ENCODE peak calls at places on chromosome X, in nine cellular contexts. W is Karpas-422; S is posterior cingulate gyrus; R is GM12865; Q is activated effector memory CD4-positive, alpha-beta T cell treated with anti-CD3 and anti-CD28 coated beads, Interleukin-2, amount 50 U/mL, for 16 hours; V is central memory CD4-positive, alpha-beta T cell; A is activated T-helper 1 cell treated with Interleukin-2 at 50 U/mL for 16 hours; U is kidney epithelial cell; N is C1 segment of cervical spinal cord. J is an unnamed sample.

GRCh38 chrX:49230500-49231232 is 2.5 kb downstream of the CACNA1F start:
- DNase-seq in W (peak; percentile 74), S (no peak), R (peak; percentile 72), Q (peak; percentile 82), V (peak; percentile 37), A (peak; percentile 16), U (no peak), N (no peak), J (peak; percentile 36)

GRCh38 chrX:78687586-78687985 is 28.5 kb upstream of the RTL3 start:
- DNase-seq in W (no peak), S (no peak), R (peak; percentile 71), Q (no peak), V (no peak), A (no peak), U (no peak), N (no peak), J (no peak)

GRCh38 chrX:12956704-12957541 is 18.0 kb upstream of the TMSB4X start:
- DNase-seq in W (peak; percentile 94), S (no peak), R (peak; percentile 92), Q (peak; percentile 82), V (peak; percentile 86), A (no peak), U (no peak), N (no peak), J (peak; percentile 72)

GRCh38 chrX:38898261-38898660 is 97.0 kb downstream of the MID1IP1 start:
- DNase-seq in W (no peak), S (no peak), R (no peak), Q (no peak), V (no peak), A (no peak), U (no peak), N (no peak), J (no peak)

GRCh38 chrX:10217218-10217617 is 60.4 kb downstream of the CLCN4 start:
- DNase-seq in W (no peak), S (no peak), R (no peak), Q (no peak), V (no peak), A (no peak), U (no peak), N (no peak), J (no peak)

GRCh38 chrX:17291998-17292658 is 82.9 kb upstream of the NHS start:
- DNase-seq in W (no peak), S (no peak), R (no peak), Q (no peak), V (no peak), A (no peak), U (no peak), N (no peak), J (no peak)

GRCh38 chrX:45669715-45670360 is 469.2 kb upstream of the DIPK2B start:
- DNase-seq in W (no peak), S (no peak), R (no peak), Q (no peak), V (no peak), A (no peak), U (no peak), N (no peak), J (no peak)

GRCh38 chrX:63657821-63658220 is 127.2 kb downstream of the ARHGEF9 start:
- DNase-seq in W (no peak), S (no peak), R (no peak), Q (no peak), V (no peak), A (no peak), U (no peak), N (no peak), J (no peak)

GRCh38 chrX:84907324-84907946 is 96.2 kb upstream of the APOOL start:
- DNase-seq in W (no peak), S (no peak), R (no peak), Q (no peak), V (no peak), A (no peak), U (no peak), N (no peak), J (no peak)

GRCh38 chrX:31223817-31224216 is 152.0 kb upstream of the FTHL17 start:
- DNase-seq in W (no peak), S (no peak), R (peak; percentile 54), Q (no peak), V (no peak), A (no peak), U (peak; percentile 21), N (no peak), J (no peak)

GRCh38 chrX:151999813-152000212 is 25.3 kb upstream of the GABRE start:
- DNase-seq in W (no peak), S (no peak), R (no peak), Q (no peak), V (no peak), A (no peak), U (no peak), N (no peak), J (no peak)

GRCh38 chrX:56763556-56764152 is 34.6 kb downstream of the NBDY start:
- DNase-seq in W (peak; percentile 90), S (peak; percentile 65), R (peak; percentile 72), Q (peak; percentile 78), V (peak; percentile 86), A (peak; percentile 65), U (no peak), N (no peak), J (no peak)

GRCh38 chrX:150575415-150575814 is 7.0 kb downstream of the MTM1 start:
- DNase-seq in W (no peak), S (no peak), R (peak; percentile 38), Q (peak; percentile 83), V (peak; percentile 36), A (peak; percentile 21), U (peak; percentile 37), N (no peak), J (peak; percentile 82)

GRCh38 chrX:39613508-39613921 is 484.2 kb downstream of the BCOR start:
- DNase-seq in W (no peak), S (no peak), R (peak; percentile 27), Q (peak; percentile 71), V (no peak), A (no peak), U (peak; percentile 49), N (no peak), J (no peak)

GRCh38 chrX:103503163-103503852 is 16.0 kb downstream of the RAB40A start:
- DNase-seq in W (peak; percentile 33), S (no peak), R (peak; percentile 7), Q (no peak), V (no peak), A (no peak), U (no peak), N (no peak), J (no peak)

GRCh38 chrX:48688531-48689142 is 5.0 kb downstream of the WAS start:
- DNase-seq in W (no peak), S (no peak), R (no peak), Q (no peak), V (no peak), A (no peak), U (no peak), N (no peak), J (no peak)

GRCh38 chrX:43880439-43880838 is 1.8 kb downstream of the MAOB start:
- DNase-seq in W (no peak), S (no peak), R (no peak), Q (no peak), V (no peak), A (no peak), U (no peak), N (no peak), J (peak; percentile 30)

GRCh38 chrX:110156167-110156754 is 153.3 kb downstream of the TMEM164 start:
- DNase-seq in W (peak; percentile 66), S (no peak), R (no peak), Q (no peak), V (peak; percentile 21), A (no peak), U (no peak), N (no peak), J (no peak)

J was measured in PC-9.